ENCODE peak calls at places on chromosomes 4 and X, in six cellular contexts. P is ovary, H is K562, R is uterus, W is prostate gland, N is breast epithelium. Q is an unnamed sample.

GRCh38 chr4:166312166-166312565 is 439.1 kb downstream of the TLL1 start:
- DNase-seq in R (no peak), W (no peak), N (no peak), P (no peak), H (no peak), Q (no peak)

GRCh38 chrX:103831342-103831802 is 685 bp downstream of the RAB9B start:
- DNase-seq in W (no peak), P (no peak), R (no peak), H (peak; percentile 43), N (no peak), Q (no peak)

GRCh38 chrX:24298191-24298590 is 15.7 kb downstream of the SUPT20HL2 start:
- DNase-seq in H (no peak), R (no peak), W (no peak), P (no peak), N (no peak), Q (no peak)

GRCh38 chr4:185660340-185660739 is 125.0 kb upstream of the PDLIM3 start:
- DNase-seq in N (no peak), P (no peak), R (no peak), W (no peak), H (no peak), Q (no peak)

GRCh38 chr4:177809786-177810185 is 367.5 kb upstream of the AGA start:
- DNase-seq in N (no peak), R (no peak), H (no peak), W (peak; percentile 12), P (no peak), Q (no peak)

GRCh38 chr4:81946996-81947395 is 426.8 kb downstream of the HNRNPD start:
- DNase-seq in H (no peak), W (no peak), P (no peak), N (no peak), R (no peak), Q (no peak)

GRCh38 chrX:110846071-110846470 is 50.5 kb upstream of the CHRDL1 start:
- DNase-seq in H (no peak), W (no peak), R (no peak), P (no peak), N (no peak), Q (no peak)

GRCh38 chrX:85244411-85245210 is 820 bp downstream of the ZNF711 start:
- DNase-seq in R (no peak), W (peak; percentile 3), H (peak; percentile 12), N (no peak), P (peak; percentile 17), Q (no peak)

GRCh38 chr4:22099896-22100295 is 151.3 kb upstream of the KCNIP4 start:
- DNase-seq in P (no peak), H (no peak), N (no peak), R (no peak), W (no peak), Q (no peak)

GRCh38 chrX:57772637-57773036 is 92.6 kb upstream of the NLRP2B start:
- DNase-seq in H (no peak), R (no peak), W (no peak), P (no peak), N (no peak), Q (no peak)

GRCh38 chr4:52377563-52377962 is 281.5 kb downstream of the USP46 start:
- DNase-seq in W (no peak), H (no peak), P (no peak), N (no peak), R (no peak), Q (no peak)

GRCh38 chr4:7041246-7041645 is 1.9 kb upstream of the TADA2B start:
- DNase-seq in H (no peak), R (no peak), P (no peak), W (no peak), N (no peak), Q (no peak)

GRCh38 chr4:53717064-53717549 is 125.8 kb upstream of the LNX1 start:
- DNase-seq in W (no peak), P (no peak), N (no peak), R (no peak), H (no peak), Q (no peak)

GRCh38 chr4:88797725-88798124 is 100.1 kb upstream of the NAP1L5 start:
- DNase-seq in N (no peak), P (no peak), W (no peak), R (no peak), H (no peak), Q (no peak)

GRCh38 chrX:134813697-134814096 is 155.4 kb upstream of the PLAC1 start:
- DNase-seq in P (no peak), N (no peak), H (no peak), W (no peak), R (no peak), Q (no peak)

GRCh38 chr4:44522761-44523445 is 74.3 kb upstream of the KCTD8 start:
- DNase-seq in P (no peak), N (no peak), W (no peak), H (no peak), R (no peak), Q (no peak)

GRCh38 chr4:41177016-41177415 is 37.3 kb downstream of the APBB2 start:
- DNase-seq in H (no peak), N (no peak), P (no peak), W (no peak), R (no peak), Q (no peak)

GRCh38 chrX:7347465-7347864 is 199.5 kb upstream of the PUDP start:
- DNase-seq in P (no peak), R (no peak), W (no peak), N (no peak), H (no peak), Q (no peak)

GRCh38 chr4:167290684-167291083 is 56.4 kb upstream of the SPOCK3 start:
- DNase-seq in P (no peak), W (no peak), H (no peak), R (no peak), N (no peak), Q (no peak)

GRCh38 chr4:121898150-121898549 is 27.9 kb upstream of the BBS7 start:
- DNase-seq in R (no peak), H (peak; percentile 6), P (no peak), N (no peak), W (no peak), Q (no peak)

GRCh38 chr4:159413252-159413941 is 310.5 kb downstream of the RAPGEF2 start:
- DNase-seq in H (no peak), P (no peak), R (no peak), N (no peak), W (no peak), Q (no peak)

GRCh38 chr4:145380123-145380522 is 101.5 kb upstream of the SMAD1 start:
- DNase-seq in W (no peak), H (no peak), P (no peak), R (no peak), N (no peak), Q (no peak)

DNA sequence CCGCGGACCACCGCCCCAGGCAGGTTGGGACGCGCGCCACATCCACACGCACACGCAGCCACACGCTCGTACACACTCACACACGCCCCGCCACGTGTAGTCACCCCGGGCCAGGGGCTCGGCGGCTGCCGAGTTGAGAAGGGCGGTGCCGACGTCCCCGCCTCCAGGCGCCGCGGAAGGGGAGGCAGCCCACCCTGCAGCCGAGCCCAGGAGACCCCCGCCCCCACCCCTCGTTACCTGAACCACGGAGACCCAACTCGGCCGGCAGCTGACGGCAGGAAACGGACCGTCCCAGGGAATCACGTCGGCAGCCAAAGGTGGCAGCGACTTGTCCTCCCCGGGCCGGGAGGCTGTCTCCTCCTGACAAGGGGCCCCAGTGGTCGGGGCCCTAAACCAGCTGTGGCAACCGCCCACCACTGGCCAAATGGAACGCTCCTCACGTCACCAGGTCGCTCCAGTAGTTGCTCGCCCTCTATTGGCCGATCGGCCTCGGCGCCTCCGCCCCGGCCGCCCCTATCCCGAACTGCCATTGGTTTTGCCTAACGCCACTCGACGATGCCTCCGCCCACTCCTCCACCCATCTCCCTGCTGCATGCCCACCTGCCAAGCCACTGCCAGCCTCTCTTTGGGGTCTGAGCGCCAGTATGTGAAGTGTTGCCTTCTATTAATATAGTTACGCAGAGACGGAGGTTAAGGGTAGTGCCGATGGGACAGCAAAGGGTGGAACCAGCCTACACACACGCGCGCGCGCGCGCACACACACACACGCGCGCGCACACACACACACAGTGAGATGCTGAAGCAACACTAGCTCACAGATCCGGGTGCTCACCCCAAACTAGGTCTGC is at the start of gene ZDHHC9:
- DNase-seq in P (peak; percentile 89), R (peak; percentile 87), H (peak; percentile 92), N (peak; percentile 69), W (peak; percentile 84), Q (peak; percentile 84)
- TF ChIP-seq CTCF in P (no peak), R (no peak), H (no peak), N (no peak), W (no peak), Q (no peak)

DNA sequence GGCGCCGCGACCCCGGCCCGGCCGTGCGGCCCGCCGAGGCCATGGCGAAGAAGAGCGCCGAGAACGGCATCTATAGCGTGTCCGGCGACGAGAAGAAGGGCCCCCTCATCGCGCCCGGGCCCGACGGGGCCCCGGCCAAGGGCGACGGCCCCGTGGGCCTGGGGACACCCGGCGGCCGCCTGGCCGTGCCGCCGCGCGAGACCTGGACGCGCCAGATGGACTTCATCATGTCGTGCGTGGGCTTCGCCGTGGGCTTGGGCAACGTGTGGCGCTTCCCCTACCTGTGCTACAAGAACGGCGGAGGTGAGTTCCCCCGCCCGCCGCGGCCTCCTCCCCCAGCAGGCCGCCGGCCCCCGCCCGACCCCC is 791 bp downstream of the SLC6A8 start:
- DNase-seq in R (no peak), N (no peak), W (no peak), P (no peak), H (peak; percentile 19), Q (no peak)
- H3K4me3 ChIP-seq in R (peak overlapping the region; percentile 4), N (peak overlapping the region; percentile 52), W (peak overlapping the region; percentile 33), P (peak overlapping the region; percentile 44), H (peak overlapping the region; percentile 51), Q (peak overlapping the region; percentile 20)

DNA sequence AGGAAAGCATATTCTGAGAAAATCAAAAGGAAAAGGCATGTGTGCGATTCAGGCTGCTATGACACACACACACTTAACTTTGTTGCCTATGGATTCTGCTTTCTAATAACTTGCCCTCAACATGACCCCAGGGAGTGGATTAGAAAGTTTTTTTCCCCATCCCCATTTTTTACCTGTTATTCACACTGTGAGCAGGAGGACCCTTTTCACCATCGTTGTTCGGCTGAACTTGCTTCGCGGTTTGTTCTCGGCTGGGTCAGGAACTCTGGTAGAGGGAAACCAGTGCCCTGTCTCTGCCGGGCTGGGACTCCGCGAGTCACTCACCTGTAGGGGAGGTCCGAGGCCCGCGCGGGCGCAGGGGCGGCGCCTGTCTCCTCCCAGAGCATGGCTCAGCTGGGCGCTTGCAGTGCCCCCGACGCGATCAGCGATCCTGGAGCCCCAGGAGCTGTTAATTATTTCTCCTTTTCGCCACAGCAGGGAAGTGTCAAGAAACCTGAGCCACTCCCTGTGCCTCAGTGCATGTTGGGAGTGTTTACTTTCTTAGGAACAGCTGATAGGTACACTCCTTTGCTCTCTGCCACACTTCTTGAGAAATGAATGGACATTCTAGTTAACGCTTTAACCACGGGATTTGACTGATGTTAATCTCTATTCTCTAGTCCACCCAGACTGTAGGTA is at the start of gene RASSF6:
- DNase-seq in P (peak; percentile 21), N (peak; percentile 73), R (no peak), H (peak; percentile 61), W (peak; percentile 75), Q (no peak)
- TF ChIP-seq POLR2A in P (no peak), N (no peak), R (no peak), H (no peak), W (peak; percentile 58), Q (no peak)

DNA sequence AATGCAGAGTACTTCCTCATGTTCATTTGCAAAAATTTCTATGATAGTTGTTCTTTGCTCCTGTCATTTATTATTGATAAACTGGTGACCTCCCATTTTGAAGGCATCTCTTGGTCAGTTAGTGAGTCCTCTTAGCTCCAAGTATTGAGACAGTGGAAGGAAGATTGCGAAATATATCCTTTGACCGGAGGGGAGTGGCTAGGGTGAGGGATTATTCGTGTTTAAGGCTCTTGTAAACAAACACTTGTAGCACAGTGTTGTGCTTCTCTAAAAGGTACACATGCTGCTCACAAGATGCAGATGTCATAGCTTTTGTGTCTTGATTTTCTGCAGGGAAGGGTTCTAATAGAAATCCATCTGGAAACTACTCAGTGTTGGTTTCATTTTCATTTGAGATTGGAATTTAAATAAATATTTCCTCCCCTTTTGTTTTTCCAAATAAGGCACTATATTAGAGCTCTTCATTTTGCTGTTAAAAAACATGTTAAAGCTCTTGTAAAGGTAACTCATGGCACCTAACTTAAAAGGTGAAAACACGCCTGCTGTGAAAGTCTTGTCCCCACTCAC is 21.8 kb downstream of the TXLNG start:
- DNase-seq in P (no peak), W (no peak), N (no peak), H (peak; percentile 26), R (peak; percentile 39), Q (peak; percentile 25)
- TF ChIP-seq CTCF in P (no peak), W (no peak), N (no peak), H (no peak), R (no peak), Q (no peak)